ENCODE peak calls at places on chromosomes 1 and 21, in seven cellular contexts. Q is B cell; D is naive thymus-derived CD4-positive, alpha-beta T cell; T is astrocyte of the cerebellum; O is A172; E is ELR; V is stimulated activated CD4-positive, alpha-beta T cell treated with anti-CD3 and anti-CD28 coated beads, Interleukin-15, amount 100 ng/mL, for 24 hours. B is an unnamed sample.

GRCh38 chr1:99906535-99906934 is 56.4 kb downstream of the AGL start:
- DNase-seq in Q (no peak), D (no peak), T (no peak), O (no peak), E (no peak), V (no peak), B (no peak)

GRCh38 chr1:232560940-232561339 is 69.0 kb downstream of the SIPA1L2 start:
- DNase-seq in Q (no peak), D (no peak), T (no peak), O (no peak), E (no peak), V (no peak), B (no peak)

GRCh38 chr1:227893696-227894305 is 53.9 kb downstream of the WNT9A start:
- DNase-seq in Q (no peak), D (no peak), T (no peak), O (no peak), E (no peak), V (no peak), B (no peak)

GRCh38 chr1:164855930-164856329 is 296.9 kb downstream of the PBX1 start:
- DNase-seq in Q (no peak), D (no peak), T (no peak), O (no peak), E (no peak), V (no peak), B (no peak)

GRCh38 chr1:15538750-15539149 is 12.1 kb downstream of the DNAJC16 start:
- DNase-seq in Q (no peak), D (no peak), T (no peak), O (no peak), E (no peak), V (no peak), B (no peak)

GRCh38 chr1:12552951-12553921 is 64.8 kb downstream of the DHRS3 start:
- DNase-seq in Q (no peak), D (no peak), T (no peak), O (no peak), E (no peak), V (no peak), B (no peak)

GRCh38 chr1:225474986-225475820 is 47.4 kb upstream of the LBR start:
- DNase-seq in Q (peak), D (peak), T (peak), O (no peak), E (peak), V (peak), B (peak)

GRCh38 chr21:38887062-38887686 is 81.4 kb downstream of the ETS2 start:
- DNase-seq in Q (no peak), D (no peak), T (no peak), O (no peak), E (no peak), V (no peak), B (no peak)

GRCh38 chr1:1330366-1331067 is 563 bp upstream of the TAS1R3 start:
- DNase-seq in Q (no peak), D (no peak), T (no peak), O (no peak), E (no peak), V (no peak), B (no peak)

GRCh38 chr1:39529901-39530535 is 38.6 kb downstream of the BMP8A start:
- DNase-seq in Q (no peak), D (no peak), T (no peak), O (no peak), E (no peak), V (no peak), B (no peak)

GRCh38 chr21:43936186-43936967 is 71.4 kb downstream of the AGPAT3 start:
- DNase-seq in Q (no peak), D (no peak), T (peak), O (no peak), E (no peak), V (no peak), B (no peak)

GRCh38 chr1:25684216-25684965 is 67.8 kb downstream of the MAN1C1 start:
- DNase-seq in Q (no peak), D (no peak), T (no peak), O (no peak), E (no peak), V (no peak), B (no peak)

GRCh38 chr1:31793586-31794285 is 22.1 kb downstream of the SPOCD1 start:
- DNase-seq in Q (no peak), D (no peak), T (no peak), O (no peak), E (no peak), V (no peak), B (no peak)

GRCh38 chr1:86706018-86706417 is 1.6 kb downstream of the SH3GLB1 start:
- DNase-seq in Q (no peak), D (no peak), T (no peak), O (no peak), E (peak), V (no peak), B (no peak)

GRCh38 chr1:231678021-231678432 is 51.4 kb downstream of the DISC1 start:
- DNase-seq in Q (no peak), D (no peak), T (no peak), O (no peak), E (peak), V (no peak), B (no peak)

GRCh38 chr1:117436528-117436927 is 69.3 kb downstream of the MAN1A2 start:
- DNase-seq in Q (no peak), D (no peak), T (no peak), O (no peak), E (peak), V (no peak), B (no peak)

GRCh38 chr1:76587213-76587612 is 280.1 kb upstream of the ST6GALNAC5 start:
- DNase-seq in Q (no peak), D (no peak), T (no peak), O (no peak), E (no peak), V (no peak), B (no peak)

GRCh38 chr1:47501069-47501468 is 63.2 kb downstream of the FOXD2 start:
- DNase-seq in Q (no peak), D (no peak), T (no peak), O (no peak), E (no peak), V (no peak), B (no peak)

GRCh38 chr1:46315669-46316403 is 12.3 kb downstream of the UQCRH start:
- DNase-seq in Q (no peak), D (no peak), T (no peak), O (peak), E (peak), V (no peak), B (no peak)

GRCh38 chr21:18350216-18350615 is 53.4 kb downstream of the TMPRSS15 start:
- DNase-seq in Q (no peak), D (no peak), T (peak), O (no peak), E (no peak), V (no peak), B (no peak)

GRCh38 chr1:88104234-88104633 is 579.8 kb upstream of the PKN2 start:
- DNase-seq in Q (no peak), D (no peak), T (peak), O (no peak), E (no peak), V (no peak), B (no peak)

B was measured in smooth muscle cell of the brain vasculature.